ENCODE peak calls at places on chromosomes 16 and 17, in eight cellular contexts. V is GM12878, C is neuronal stem cell, B is astrocyte, M is fibroblast of lung, T is mesenchymal stem cell, I is mammary epithelial cell, R is GM23248. Q is an unnamed sample.
A peak's percentile ranks its signal among the peaks of the same experiment; 100 is the strongest.

GRCh38 chr17:46173153-46173552 is 20.1 kb downstream of the KANSL1 start:
- DNase-seq in I (no peak), T (no peak), M (no peak), B (no peak), C (no peak), R (no peak), V (no peak), Q (no peak)

GRCh38 chr16:27838536-27839175 is 224.9 kb downstream of the GSG1L start:
- DNase-seq in R (no peak), B (no peak), C (no peak), M (no peak), V (no peak), I (peak; percentile 20), T (no peak), Q (peak; percentile 31)

GRCh38 chr16:57621521-57622268 is 6.7 kb upstream of the ADGRG1 start:
- DNase-seq in C (no peak), R (peak; percentile 9), M (no peak), B (no peak), T (no peak), I (peak; percentile 74), V (no peak), Q (peak; percentile 74)

GRCh38 chr16:53992057-53992378 is 288.1 kb downstream of the FTO start:
- DNase-seq in V (no peak), I (no peak), T (no peak), B (no peak), R (no peak), M (no peak), C (no peak), Q (no peak)

GRCh38 chr17:56652608-56653007 is 59.1 kb downstream of the NOG start:
- DNase-seq in M (no peak), T (no peak), I (no peak), R (no peak), C (no peak), V (no peak), B (no peak), Q (no peak)

GRCh38 chr17:71111460-71111859 is 942.1 kb downstream of the KCNJ2 start:
- DNase-seq in T (no peak), R (no peak), B (no peak), C (no peak), V (no peak), I (no peak), M (no peak), Q (no peak)

GRCh38 chr16:16175296-16175695 is 48.0 kb downstream of the ABCC6 start:
- DNase-seq in R (no peak), V (no peak), M (no peak), I (no peak), C (no peak), T (peak; percentile 28), B (no peak), Q (no peak)

GRCh38 chr16:11180489-11180888 is 75.5 kb downstream of the SOCS1 start:
- DNase-seq in R (no peak), T (no peak), I (no peak), M (no peak), V (no peak), B (no peak), C (no peak), Q (no peak)

GRCh38 chr16:53958481-53958880 is 254.5 kb downstream of the FTO start:
- DNase-seq in B (no peak), T (no peak), M (no peak), R (no peak), I (no peak), V (no peak), C (no peak), Q (no peak)

GRCh38 chr16:10754941-10755340 is 11.3 kb downstream of the NUBP1 start:
- DNase-seq in T (peak; percentile 55), B (peak; percentile 73), I (peak; percentile 69), M (peak; percentile 80), C (no peak), V (no peak), R (peak; percentile 79), Q (peak; percentile 18)

GRCh38 chr16:89658221-89658879 is 714 bp downstream of the SPATA33 start:
- DNase-seq in I (no peak), M (no peak), C (no peak), T (peak; percentile 33), V (no peak), R (peak; percentile 57), B (no peak), Q (no peak)

GRCh38 chr17:67137860-67138259 is 93.5 kb downstream of the CACNG1 start:
- DNase-seq in B (no peak), I (no peak), R (no peak), M (no peak), C (no peak), T (no peak), V (no peak), Q (no peak)

GRCh38 chr17:81295678-81296381 is 723 bp upstream of the SLC38A10 start:
- DNase-seq in R (peak; percentile 78), T (peak; percentile 69), M (peak; percentile 59), B (peak; percentile 43), V (no peak), I (peak; percentile 82), C (no peak), Q (peak; percentile 83)
- H2AFZ ChIP-seq in R (peak overlapping the region; percentile 80), T (peak overlapping the region; percentile 80), M (peak overlapping the region; percentile 96), B (peak overlapping the region; percentile 95), V (peak overlapping the region; percentile 80), I (peak overlapping the region; percentile 92), C (peak overlapping the region; percentile 94), Q (peak overlapping the region; percentile 87)

GRCh38 chr17:75734674-75735294 is 13.5 kb downstream of the ITGB4 start:
- DNase-seq in R (no peak), V (no peak), T (no peak), C (no peak), B (no peak), I (no peak), M (no peak), Q (no peak)
- H3K4me3 ChIP-seq in R (no peak overlapping the region), V (no peak overlapping the region), T (no peak overlapping the region), C (no peak overlapping the region), B (no peak overlapping the region), I (no peak overlapping the region), M (no peak overlapping the region), Q (no peak overlapping the region)

GRCh38 chr17:61495161-61495857 is 43.1 kb downstream of the TBX4 start:
- DNase-seq in M (peak; percentile 56), B (peak; percentile 33), R (peak; percentile 69), I (peak; percentile 89), T (peak; percentile 26), C (no peak), V (no peak), Q (peak; percentile 35)
- H2AFZ ChIP-seq in M (no peak overlapping the region), B (peak overlapping the region; percentile 28), R (no peak overlapping the region), I (peak overlapping the region; percentile 98), T (no peak overlapping the region), C (peak overlapping the region; percentile 48), V (no peak overlapping the region), Q (peak overlapping the region; percentile 71)

DNA sequence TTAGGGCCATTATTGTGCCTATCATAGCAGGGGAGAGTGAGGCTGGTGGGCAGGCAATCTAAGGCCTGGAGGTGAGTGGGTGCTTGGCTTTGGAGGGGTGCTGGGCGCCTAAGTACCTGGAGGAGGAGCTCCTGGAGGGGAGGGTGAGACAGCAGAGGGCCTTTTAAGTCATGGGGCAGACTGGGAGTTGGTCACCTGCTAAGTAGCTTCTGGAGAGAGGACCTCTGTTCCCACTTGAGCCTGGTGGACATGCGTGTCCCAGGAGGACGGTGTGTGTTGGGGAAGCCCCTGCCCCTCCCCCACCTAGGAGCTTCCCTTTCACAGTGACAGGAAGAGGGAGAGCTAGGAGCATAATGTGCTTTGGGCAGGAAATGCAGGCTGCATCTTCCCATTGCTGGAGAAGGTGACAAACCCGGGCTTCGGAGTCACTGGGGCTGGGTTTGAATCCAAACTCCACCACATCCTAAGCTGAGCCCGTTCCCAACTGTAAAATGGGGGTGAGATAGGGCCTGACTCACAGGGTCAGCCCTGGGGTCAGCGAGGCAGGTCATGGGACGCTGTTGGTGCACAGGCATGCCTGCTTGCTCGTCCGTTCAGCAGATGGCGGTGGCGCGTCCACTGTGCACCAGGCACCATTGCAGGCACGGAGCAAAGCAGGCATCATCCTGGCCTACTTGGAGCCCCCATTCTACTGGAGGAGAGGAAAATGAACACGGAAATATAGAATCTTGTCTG is 37.9 kb downstream of the CMIP start:
- DNase-seq in V (no peak), T (no peak), M (no peak), C (no peak), B (no peak), R (no peak), I (no peak), Q (no peak)
- H3K4me3 ChIP-seq in V (no peak overlapping the region), T (no peak overlapping the region), M (no peak overlapping the region), C (no peak overlapping the region), B (no peak overlapping the region), R (no peak overlapping the region), I (no peak overlapping the region), Q (no peak overlapping the region)

DNA sequence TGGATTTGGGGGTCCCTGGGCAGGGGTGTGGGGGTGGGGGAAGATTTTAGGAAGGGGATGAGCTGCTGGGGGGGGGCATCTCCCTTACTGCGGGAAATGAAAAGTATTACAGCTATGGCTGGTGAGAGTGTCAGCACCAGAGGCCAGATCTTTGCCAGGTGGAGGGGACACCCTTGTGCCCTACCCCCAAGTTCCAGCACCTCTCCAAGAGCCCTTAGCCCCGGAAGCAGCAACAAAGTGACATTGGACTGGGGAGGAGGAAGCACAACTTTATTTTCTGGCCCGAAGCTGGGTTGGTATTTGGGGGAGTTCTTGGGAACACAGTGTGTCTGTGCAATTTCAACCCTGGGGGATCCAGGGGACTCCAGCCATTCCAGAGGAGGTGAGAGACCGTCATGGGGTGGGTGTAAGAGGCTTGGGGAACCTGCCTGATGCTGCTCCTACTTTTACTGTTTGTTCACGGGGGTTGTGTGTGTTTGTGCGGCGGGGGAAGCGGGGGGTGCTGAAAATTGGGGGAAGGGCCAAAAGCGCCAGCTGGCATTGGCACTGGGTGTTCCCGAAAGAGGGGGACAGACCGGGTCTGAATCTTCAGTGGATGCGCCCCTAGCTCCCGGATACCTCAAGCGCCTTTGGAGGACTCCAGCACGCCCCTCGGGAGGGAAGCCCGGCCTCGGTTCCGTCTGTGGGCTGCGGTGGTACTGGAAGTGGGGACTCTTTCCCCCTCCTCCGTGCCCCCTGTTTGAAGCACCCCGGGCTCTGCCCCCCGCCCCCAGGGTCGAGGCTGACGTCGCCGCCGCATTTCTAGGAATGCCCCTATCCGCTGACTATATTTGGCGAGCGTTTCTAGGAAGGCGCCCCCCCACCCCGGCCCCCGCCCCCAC is 230.3 kb downstream of the MRTFB start:
- DNase-seq in C (no peak), B (no peak), R (peak; percentile 68), M (no peak), I (peak; percentile 49), T (peak; percentile 51), V (no peak), Q (peak; percentile 65)
- H2AFZ ChIP-seq in C (peak overlapping the region; percentile 87), B (peak overlapping the region; percentile 77), R (peak overlapping the region; percentile 65), M (peak overlapping the region; percentile 60), I (peak overlapping the region; percentile 82), T (peak overlapping the region; percentile 81), V (peak overlapping the region; percentile 64), Q (peak overlapping the region; percentile 52)

GRCh38 chr17:29571883-29572681 is 3.6 kb downstream of the TP53I13 start:
- DNase-seq in C (no peak), I (no peak), B (no peak), M (no peak), V (no peak), R (peak; percentile 56), T (no peak), Q (peak; percentile 2)
- H3K4me3 ChIP-seq in C (no peak overlapping the region), I (no peak overlapping the region), B (no peak overlapping the region), M (no peak overlapping the region), V (no peak overlapping the region), R (peak overlapping the region; percentile 33), T (peak overlapping the region; percentile 23), Q (no peak overlapping the region)

Q was measured in PC-9.